ENCODE peak calls at places on chromosome 18, in seven cellular contexts. S is prostate gland, I is right lobe of liver, W is body of pancreas, E is cardiac fibroblast, G is psoas muscle, D is SK-N-SH. L is an unnamed sample.
A peak's percentile ranks its signal among the peaks of the same experiment; 100 is the strongest.

GRCh38 chr18:62957885-62958472 is 242.6 kb downstream of the PHLPP1 start:
- DNase-seq in G (no peak), D (no peak), S (no peak), I (no peak), W (peak; percentile 51), E (peak; percentile 68), L (peak; percentile 45)

GRCh38 chr18:59085797-59086196 is 53.9 kb upstream of the SEC11C start:
- DNase-seq in I (no peak), E (peak; percentile 6), D (no peak), W (no peak), S (no peak), G (no peak), L (no peak)

GRCh38 chr18:59743561-59743960 is 46.3 kb upstream of the CCBE1 start:
- DNase-seq in G (no peak), I (no peak), D (no peak), W (no peak), E (peak; percentile 75), S (no peak), L (no peak)

GRCh38 chr18:49625021-49625691 is 63.3 kb downstream of the LIPG start:
- DNase-seq in S (no peak), D (no peak), I (peak; percentile 68), W (no peak), E (peak; percentile 18), G (no peak), L (no peak)

GRCh38 chr18:47035156-47035671 is at the start of gene ELOA2:
- DNase-seq in E (no peak), S (no peak), W (no peak), I (no peak), G (no peak), D (no peak), L (no peak)

GRCh38 chr18:63505566-63506335 is 29.0 kb downstream of the SERPINB5 start:
- DNase-seq in G (no peak), I (no peak), E (peak; percentile 54), D (peak; percentile 16), W (no peak), S (no peak), L (no peak)

GRCh38 chr18:74508366-74508765 is 12.2 kb downstream of the CNDP2 start:
- DNase-seq in I (no peak), D (no peak), G (no peak), E (no peak), W (peak; percentile 9), S (no peak), L (no peak)

GRCh38 chr18:80103231-80103630 is 5.8 kb upstream of the ADNP2 start:
- DNase-seq in I (no peak), D (no peak), G (no peak), E (peak; percentile 29), W (no peak), S (no peak), L (no peak)

GRCh38 chr18:48843162-48843561 is 107.6 kb downstream of the SMAD7 start:
- DNase-seq in D (no peak), S (no peak), W (no peak), G (peak; percentile 18), I (no peak), E (no peak), L (no peak)

GRCh38 chr18:41378628-41379027 is 576.4 kb upstream of the PIK3C3 start:
- DNase-seq in G (no peak), D (peak; percentile 17), S (no peak), E (peak; percentile 76), I (no peak), W (no peak), L (no peak)
- H3K4me3 ChIP-seq in G (no peak overlapping the region), D (no peak overlapping the region), S (no peak overlapping the region), E (no peak overlapping the region), I (no peak overlapping the region), W (no peak overlapping the region), L (no peak overlapping the region)

DNA sequence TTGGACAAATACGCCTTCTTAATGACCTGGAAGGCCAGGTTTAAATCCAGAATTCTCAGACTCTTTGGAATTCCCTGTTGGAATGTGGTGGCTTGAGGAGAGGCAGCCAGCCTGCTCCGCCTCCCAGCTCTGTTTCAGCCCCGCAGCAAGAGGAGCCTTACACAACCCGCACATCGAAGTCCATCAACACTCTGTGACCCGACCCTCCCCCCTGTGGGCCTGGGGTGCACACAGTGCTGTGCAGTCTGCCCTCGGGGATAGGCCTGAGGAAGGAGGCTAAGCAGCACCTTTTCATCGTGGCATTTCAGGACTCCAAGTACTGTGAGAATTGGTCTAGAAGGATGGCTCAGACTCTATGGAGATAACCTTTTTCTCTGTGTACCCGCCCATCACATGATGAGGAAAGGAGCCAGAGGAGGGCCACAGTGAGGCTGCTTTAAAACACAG is 73.7 kb downstream of the GREB1L start:
- DNase-seq in W (no peak), S (no peak), E (no peak), D (no peak), I (no peak), G (no peak), L (no peak)
- H3K4me3 ChIP-seq in W (no peak overlapping the region), S (no peak overlapping the region), E (no peak overlapping the region), D (no peak overlapping the region), I (no peak overlapping the region), G (no peak overlapping the region), L (no peak overlapping the region)

GRCh38 chr18:12921178-12921577 is 26.6 kb upstream of the SEH1L start:
- DNase-seq in I (no peak), E (no peak), W (no peak), D (no peak), S (no peak), G (no peak), L (no peak)
- H3K4me3 ChIP-seq in I (no peak overlapping the region), E (no peak overlapping the region), W (no peak overlapping the region), D (no peak overlapping the region), S (no peak overlapping the region), G (no peak overlapping the region), L (no peak overlapping the region)

DNA sequence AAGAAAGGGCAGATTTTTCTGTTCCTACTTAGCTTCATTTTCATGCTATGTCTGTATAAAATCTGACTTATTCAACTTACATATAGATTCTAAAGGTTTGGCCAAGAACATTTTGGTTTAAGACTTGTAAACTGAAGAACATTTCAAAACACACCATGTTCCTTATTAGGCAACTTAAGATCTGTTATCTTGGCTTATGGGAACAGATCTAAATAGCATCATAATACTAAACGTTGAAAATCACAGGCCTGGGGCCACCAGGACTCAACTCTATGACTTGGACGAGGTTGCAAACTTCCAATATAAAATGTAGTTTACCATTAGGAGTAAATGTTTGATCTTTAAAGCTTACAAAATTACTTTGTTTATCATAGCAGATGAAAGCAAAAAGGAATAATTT is 8.5 kb downstream of the TCF4 start:
- DNase-seq in G (no peak), D (no peak), W (no peak), S (no peak), E (peak; percentile 37), I (no peak), L (no peak)
- H3K4me3 ChIP-seq in G (peak overlapping the region; percentile 57), D (no peak overlapping the region), W (no peak overlapping the region), S (no peak overlapping the region), E (no peak overlapping the region), I (no peak overlapping the region), L (no peak overlapping the region)

GRCh38 chr18:9184998-9185613 is 48.5 kb downstream of the ANKRD12 start:
- DNase-seq in W (no peak), E (peak; percentile 14), I (no peak), D (no peak), S (no peak), G (no peak), L (no peak)
- H3K4me3 ChIP-seq in W (no peak overlapping the region), E (no peak overlapping the region), I (no peak overlapping the region), D (no peak overlapping the region), S (no peak overlapping the region), G (no peak overlapping the region), L (no peak overlapping the region)

DNA sequence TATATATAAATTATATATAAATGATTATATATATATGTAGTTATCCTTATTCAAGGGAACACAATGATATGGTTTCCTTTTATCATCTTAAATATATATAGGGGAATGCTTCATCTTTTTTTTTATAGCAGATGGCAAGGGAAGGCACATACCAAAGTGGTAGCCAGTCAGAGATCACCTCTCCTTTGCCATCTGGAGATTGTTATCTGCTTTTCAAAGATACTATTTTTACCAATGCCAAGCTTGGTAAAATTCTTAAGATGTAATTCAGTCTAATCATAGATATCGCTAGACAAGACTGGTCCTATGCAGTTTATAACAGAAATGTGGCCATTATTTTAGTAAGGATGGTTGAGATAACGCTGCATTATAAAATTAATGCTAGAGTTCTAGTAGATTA is 64.7 kb upstream of the DSEL start:
- DNase-seq in W (no peak), D (no peak), E (no peak), I (no peak), G (no peak), S (no peak), L (no peak)
- H3K4me3 ChIP-seq in W (no peak overlapping the region), D (no peak overlapping the region), E (no peak overlapping the region), I (no peak overlapping the region), G (no peak overlapping the region), S (no peak overlapping the region), L (no peak overlapping the region)

DNA sequence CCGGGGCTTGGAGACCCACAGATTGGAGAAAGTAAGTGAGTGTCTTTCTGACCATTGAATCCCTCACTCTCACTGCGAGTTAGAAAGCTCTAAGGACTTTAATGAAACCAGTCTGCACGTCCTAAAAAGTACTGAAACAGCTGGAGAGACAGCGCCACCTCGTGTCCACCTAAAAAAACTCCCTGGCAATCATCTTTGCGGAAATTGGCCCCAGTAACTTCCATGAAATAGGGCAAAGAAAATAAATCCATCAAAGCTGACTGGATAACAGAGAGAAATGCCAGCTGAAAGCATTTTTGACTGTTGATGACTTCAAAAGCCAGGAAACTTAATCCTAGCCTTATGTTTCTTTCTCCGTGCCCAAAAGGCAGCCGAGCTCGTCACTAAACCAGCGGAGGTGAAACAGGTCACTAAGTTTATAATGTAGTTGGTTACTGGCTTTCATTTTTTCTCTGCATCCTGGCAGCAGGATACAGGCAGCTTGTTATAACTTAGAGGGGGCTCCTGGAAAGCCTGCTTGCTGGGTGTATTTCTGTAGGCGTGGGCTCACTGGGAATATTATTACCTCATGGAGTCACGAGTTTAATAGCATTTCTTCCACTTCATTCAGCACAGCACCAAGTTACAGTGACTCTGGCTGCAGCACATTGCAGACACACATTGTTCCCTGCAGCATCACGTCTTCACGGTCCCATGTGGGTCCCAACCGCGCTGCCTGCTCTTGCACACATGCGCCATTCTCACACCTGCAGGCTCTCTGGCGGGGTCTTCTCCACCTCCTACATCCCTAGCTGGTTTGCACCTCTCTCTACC is 266.5 kb downstream of the HRH4 start:
- DNase-seq in I (peak; percentile 60), S (peak; percentile 51), D (peak; percentile 61), E (peak; percentile 82), W (peak; percentile 69), G (peak; percentile 74), L (peak; percentile 49)
- H3K4me3 ChIP-seq in I (no peak overlapping the region), S (no peak overlapping the region), D (no peak overlapping the region), E (no peak overlapping the region), W (no peak overlapping the region), G (peak overlapping the region; percentile 60), L (no peak overlapping the region)

DNA sequence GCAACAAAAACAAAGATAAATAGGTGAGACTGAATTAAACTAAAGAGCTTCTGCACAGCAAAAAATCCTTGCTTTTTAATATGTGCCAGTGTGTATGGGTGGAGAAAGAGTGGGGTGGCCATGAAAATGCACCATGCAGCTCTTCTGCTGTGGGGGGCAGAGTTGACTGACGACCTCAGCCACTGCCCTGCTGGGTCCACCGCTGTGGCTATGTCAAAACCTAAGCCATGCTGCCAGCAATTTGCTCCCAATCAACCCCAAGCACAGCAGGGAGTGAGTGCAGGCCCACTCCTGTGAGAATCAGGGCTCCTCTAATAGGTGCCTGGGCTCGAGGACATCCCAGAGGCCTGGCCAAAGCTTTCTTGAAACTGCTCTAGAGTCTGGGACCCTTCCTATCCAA is 235.6 kb upstream of the RBBP8 start:
- DNase-seq in D (no peak), I (no peak), S (no peak), E (no peak), W (no peak), G (no peak), L (no peak)
- H3K4me3 ChIP-seq in D (no peak overlapping the region), I (no peak overlapping the region), S (no peak overlapping the region), E (no peak overlapping the region), W (no peak overlapping the region), G (no peak overlapping the region), L (no peak overlapping the region)

GRCh38 chr18:35875566-35875965 is 96.9 kb upstream of the RMP24 start:
- DNase-seq in W (no peak), I (no peak), E (no peak), G (no peak), D (no peak), S (no peak), L (no peak)
- H3K4me3 ChIP-seq in W (no peak overlapping the region), I (no peak overlapping the region), E (no peak overlapping the region), G (no peak overlapping the region), D (no peak overlapping the region), S (no peak overlapping the region), L (no peak overlapping the region)

L was measured in lung.